ENCODE peak calls at places on chromosomes 13 and 19, in five cellular contexts. N is cardiac muscle cell, Y is psoas muscle, R is epithelial cell of esophagus, K is upper lobe of right lung. O is an unnamed sample.

GRCh38 chr19:31255863-31256600 is 93.2 kb downstream of the TSHZ3 start:
- DNase-seq in K (no peak), N (no peak), R (peak), Y (no peak), O (no peak)

GRCh38 chr13:44347301-44347700 is 26.3 kb upstream of the SERP2 start:
- DNase-seq in R (peak), N (no peak), Y (no peak), K (no peak), O (no peak)

GRCh38 chr13:25247345-25247744 is 39.9 kb downstream of the MTMR6 start:
- DNase-seq in K (no peak), N (no peak), R (no peak), Y (no peak), O (no peak)

GRCh38 chr19:9641810-9642209 is 20.8 kb upstream of the ZNF561 start:
- DNase-seq in Y (no peak), R (peak), N (no peak), K (no peak), O (no peak)

GRCh38 chr13:51252954-51253531 is 30.8 kb downstream of the FAM124A start:
- DNase-seq in Y (no peak), R (no peak), K (no peak), N (no peak), O (no peak)

GRCh38 chr13:75223981-75224742 is 257.8 kb downstream of the TBC1D4 start:
- DNase-seq in N (no peak), K (no peak), R (peak), Y (no peak), O (no peak)

GRCh38 chr13:107678075-107678689 is 537.2 kb downstream of the LIG4 start:
- DNase-seq in R (no peak), K (no peak), Y (no peak), N (no peak), O (no peak)

GRCh38 chr19:51131780-51132680 is 7.3 kb downstream of the SIGLEC9 start:
- DNase-seq in R (no peak), K (peak), Y (no peak), N (peak), O (peak)

GRCh38 chr19:14333101-14333871 is 48.0 kb upstream of the ADGRE5 start:
- DNase-seq in K (no peak), R (peak), Y (no peak), N (peak), O (peak)

GRCh38 chr13:106291006-106291405 is 244.5 kb downstream of the EFNB2 start:
- DNase-seq in R (peak), Y (no peak), K (no peak), N (peak), O (no peak)

DNA sequence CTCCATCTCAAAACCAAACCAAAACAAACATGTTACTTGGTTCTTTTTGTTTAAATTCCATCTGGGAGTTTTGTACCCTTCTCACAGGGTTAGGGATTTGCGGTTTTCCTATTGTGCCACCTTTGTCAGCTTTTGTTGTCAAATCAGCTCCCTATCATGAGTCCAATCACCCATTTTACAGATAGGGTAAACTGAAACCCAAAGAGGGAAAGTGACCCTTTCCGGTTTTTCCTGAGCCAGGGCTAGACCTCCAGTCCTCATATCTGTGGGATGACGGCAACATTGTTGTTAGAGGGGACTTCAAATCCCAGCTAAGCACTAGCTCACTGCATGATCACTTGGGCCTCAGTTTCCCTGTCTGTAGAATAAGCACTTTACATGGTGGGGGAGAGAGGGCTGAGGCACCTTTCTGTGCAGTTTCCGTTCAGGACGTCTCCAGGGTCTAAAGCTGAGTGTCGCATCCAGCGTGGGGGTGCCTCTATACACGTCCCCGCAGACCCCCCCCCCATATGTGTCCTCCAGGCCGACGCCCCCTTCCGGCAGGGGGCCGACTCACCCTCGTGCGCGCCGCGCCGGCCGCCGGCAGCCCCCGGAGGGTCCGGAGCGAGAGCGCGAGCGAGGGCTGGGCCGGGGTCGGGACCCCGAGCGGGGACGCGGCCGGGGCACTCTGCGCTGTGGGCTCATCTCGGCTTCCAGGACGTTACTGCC is 3.9 kb downstream of the CCDC194 start:
- DNase-seq in Y (no peak), K (no peak), R (no peak), N (no peak), O (peak)
- TF ChIP-seq CTCF in Y (no peak), K (no peak), R (no peak), N (peak), O (peak)

GRCh38 chr13:64531400-64531799 is 2698.7 kb downstream of the PCDH9 start:
- DNase-seq in R (no peak), K (no peak), N (no peak), Y (no peak), O (no peak)
- TF ChIP-seq CTCF in R (no peak), K (no peak), N (no peak), Y (no peak), O (no peak)

GRCh38 chr13:80408270-80408669 is 67.3 kb upstream of the SPRY2 start:
- DNase-seq in Y (no peak), R (no peak), K (no peak), N (no peak), O (no peak)
- TF ChIP-seq CTCF in Y (no peak), R (no peak), K (no peak), N (no peak), O (no peak)

DNA sequence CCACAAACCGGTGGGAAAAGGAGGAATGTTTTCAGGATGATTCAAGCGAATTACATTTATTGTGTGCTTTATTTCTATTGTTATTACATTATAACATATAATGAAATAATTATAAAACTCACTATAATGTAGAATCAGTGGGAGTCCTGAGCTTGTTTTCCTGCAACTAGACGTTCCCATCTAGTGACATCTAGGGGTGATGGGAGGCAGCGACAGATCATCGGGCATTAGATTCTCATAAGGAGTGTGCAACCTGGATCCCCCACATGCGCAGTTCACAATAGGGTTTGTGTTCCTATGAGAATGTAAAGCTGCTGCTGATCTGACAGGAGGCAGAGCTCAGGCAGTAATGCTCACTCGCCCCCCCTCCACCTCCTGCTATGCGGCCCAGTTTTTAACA is 54.5 kb downstream of the SPTBN4 start:
- DNase-seq in R (peak), N (peak), Y (no peak), K (no peak), O (no peak)
- TF ChIP-seq CTCF in R (peak), N (peak), Y (peak), K (peak), O (no peak)

GRCh38 chr19:20238025-20238623 is 71.1 kb downstream of the ZNF486 start:
- DNase-seq in R (peak), Y (peak), N (peak), K (peak), O (peak)
- TF ChIP-seq CTCF in R (no peak), Y (no peak), N (no peak), K (no peak), O (no peak)

GRCh38 chr19:44661904-44662303 is 9.4 kb upstream of the CEACAM19 start:
- DNase-seq in N (no peak), R (no peak), Y (no peak), K (no peak), O (no peak)
- TF ChIP-seq CTCF in N (no peak), R (no peak), Y (no peak), K (no peak), O (no peak)

GRCh38 chr13:42038661-42039456 is 9.6 kb upstream of the DGKH start:
- DNase-seq in N (no peak), K (no peak), Y (no peak), R (no peak), O (no peak)

GRCh38 chr13:42040730-42041016 is 7.8 kb upstream of the DGKH start:
- DNase-seq in Y (no peak), K (no peak), N (no peak), R (no peak), O (no peak)

GRCh38 chr13:42039946-42040729 is 8.3 kb upstream of the DGKH start:
- DNase-seq in N (peak), R (peak), Y (peak), K (peak), O (peak)

GRCh38 chr13:42041017-42041683 is 7.3 kb upstream of the DGKH start:
- DNase-seq in N (peak), R (peak), K (peak), Y (peak), O (peak)

GRCh38 chr13:42039457-42039945 is 8.9 kb upstream of the DGKH start:
- DNase-seq in N (no peak), K (no peak), Y (no peak), R (no peak), O (peak)
- TF ChIP-seq CTCF in N (no peak), K (no peak), Y (no peak), R (peak), O (no peak)

GRCh38 chr19:46616631-46617322 is 8.1 kb downstream of the PTGIR start:
- DNase-seq in R (peak), Y (no peak), K (peak), N (peak), O (peak)
- TF ChIP-seq CTCF in R (peak), Y (peak), K (peak), N (peak), O (peak)

GRCh38 chr19:54147676-54148075 is 10.1 kb downstream of the CNOT3 start:
- DNase-seq in K (no peak), N (peak), Y (no peak), R (no peak), O (no peak)

GRCh38 chr19:54151362-54152035 is 8.0 kb downstream of the LENG1 start:
- DNase-seq in K (no peak), Y (no peak), N (no peak), R (no peak), O (no peak)

GRCh38 chr19:54149021-54149812 is 10.3 kb downstream of the LENG1 start:
- DNase-seq in Y (no peak), N (no peak), R (no peak), K (no peak), O (no peak)

GRCh38 chr19:54145541-54146158 is 8.1 kb downstream of the CNOT3 start:
- DNase-seq in K (no peak), R (no peak), Y (no peak), N (no peak), O (no peak)

GRCh38 chr19:54148158-54148557 is 10.6 kb downstream of the CNOT3 start:
- DNase-seq in N (no peak), R (no peak), K (no peak), Y (no peak), O (no peak)
- TF ChIP-seq CTCF in N (no peak), R (no peak), K (no peak), Y (no peak), O (no peak)

DNA sequence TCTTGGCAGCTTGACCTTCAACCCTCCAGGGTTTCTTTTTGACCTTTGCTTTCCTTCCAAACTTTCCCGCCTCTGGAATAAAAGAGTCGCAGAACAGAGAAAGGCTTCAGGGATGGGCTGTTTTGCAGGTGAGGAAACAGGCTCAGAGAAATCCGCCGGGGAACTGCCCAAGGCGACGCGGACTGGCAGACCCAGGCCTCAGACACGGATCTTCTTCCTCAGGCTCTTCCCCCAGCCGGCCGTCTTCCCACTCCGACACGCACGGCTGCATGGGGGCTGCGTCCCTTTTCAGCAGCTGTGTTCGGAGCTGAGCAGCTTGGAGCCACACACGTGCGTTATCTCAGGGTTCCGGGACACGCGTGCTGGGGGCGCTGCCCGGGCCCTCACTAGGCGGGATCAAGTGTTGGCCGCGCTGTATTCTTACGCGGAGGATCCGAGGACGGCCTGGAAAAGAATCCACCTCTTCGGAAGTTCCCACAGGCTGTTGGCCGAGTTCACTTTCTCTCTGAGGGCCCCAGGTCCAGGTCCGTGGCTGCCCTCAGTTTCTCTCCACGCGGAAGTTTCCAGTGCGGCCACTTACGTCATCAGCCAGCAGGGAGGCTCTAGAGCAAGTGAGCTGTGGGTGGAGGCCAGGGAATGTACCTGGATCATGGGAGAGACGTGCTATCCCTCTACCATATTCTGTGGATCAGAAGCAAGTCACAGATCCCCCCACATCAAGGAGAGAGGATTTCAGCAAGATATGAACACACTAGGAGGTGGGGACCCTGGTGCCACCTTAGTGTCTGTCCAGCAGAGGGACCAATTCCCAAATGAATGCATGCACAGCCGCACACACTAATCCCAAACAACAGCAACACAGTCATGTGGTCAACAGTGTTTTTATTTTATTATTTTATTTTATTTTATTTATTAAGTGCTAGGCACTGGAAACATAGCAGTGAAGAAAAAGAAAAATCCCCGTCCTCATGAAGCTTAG is 100.4 kb downstream of the ING1 start:
- DNase-seq in Y (no peak), N (no peak), K (peak), R (no peak), O (no peak)
- TF ChIP-seq CTCF in Y (no peak), N (no peak), K (no peak), R (peak), O (no peak)

O was measured in GM13976.